ENCODE peak calls at places on chromosomes 7 and 10, in eight cellular contexts. One of them, this sample, is unnamed.

GRCh38 chr7:432933-433332 is 86.7 kb downstream of the PDGFA start:
- DNase-seq in hepatocyte: no peak
- DNase-seq in naive thymus-derived CD4-positive, alpha-beta T cell: no peak
- DNase-seq in brain microvascular endothelial cell: no peak
- DNase-seq in GM06990: no peak
- DNase-seq in H1: no peak
- DNase-seq in CD4-positive, CD25-positive, alpha-beta regulatory T cell: no peak
- DNase-seq in aorta: no peak
- DNase-seq in this sample: no peak

GRCh38 chr10:8778713-8779112 is 724.2 kb downstream of the GATA3 start:
- DNase-seq in H1: no peak
- DNase-seq in CD4-positive, CD25-positive, alpha-beta regulatory T cell: no peak
- DNase-seq in hepatocyte: peak
- DNase-seq in brain microvascular endothelial cell: no peak
- DNase-seq in naive thymus-derived CD4-positive, alpha-beta T cell: no peak
- DNase-seq in aorta: no peak
- DNase-seq in GM06990: no peak
- DNase-seq in this sample: no peak

GRCh38 chr10:112562803-112563663 is 116.0 kb downstream of the VTI1A start:
- DNase-seq in naive thymus-derived CD4-positive, alpha-beta T cell: no peak
- DNase-seq in brain microvascular endothelial cell: no peak
- DNase-seq in GM06990: no peak
- DNase-seq in CD4-positive, CD25-positive, alpha-beta regulatory T cell: no peak
- DNase-seq in aorta: no peak
- DNase-seq in hepatocyte: peak
- DNase-seq in H1: no peak
- DNase-seq in this sample: no peak

GRCh38 chr7:94748371-94748770 is 92.4 kb upstream of the SGCE start:
- DNase-seq in hepatocyte: no peak
- DNase-seq in H1: no peak
- DNase-seq in CD4-positive, CD25-positive, alpha-beta regulatory T cell: no peak
- DNase-seq in GM06990: no peak
- DNase-seq in brain microvascular endothelial cell: no peak
- DNase-seq in naive thymus-derived CD4-positive, alpha-beta T cell: no peak
- DNase-seq in aorta: no peak
- DNase-seq in this sample: no peak

GRCh38 chr10:102484021-102484420 is 18.5 kb downstream of the ACTR1A start:
- DNase-seq in aorta: peak
- DNase-seq in H1: no peak
- DNase-seq in GM06990: no peak
- DNase-seq in hepatocyte: no peak
- DNase-seq in CD4-positive, CD25-positive, alpha-beta regulatory T cell: no peak
- DNase-seq in naive thymus-derived CD4-positive, alpha-beta T cell: no peak
- DNase-seq in brain microvascular endothelial cell: no peak
- DNase-seq in this sample: peak

GRCh38 chr10:69552268-69552667 is 21.0 kb downstream of the NEUROG3 start:
- DNase-seq in naive thymus-derived CD4-positive, alpha-beta T cell: no peak
- DNase-seq in GM06990: no peak
- DNase-seq in hepatocyte: no peak
- DNase-seq in aorta: no peak
- DNase-seq in CD4-positive, CD25-positive, alpha-beta regulatory T cell: no peak
- DNase-seq in brain microvascular endothelial cell: no peak
- DNase-seq in H1: no peak
- DNase-seq in this sample: no peak

GRCh38 chr10:78529262-78529661 is 495.6 kb downstream of the RPS24 start:
- DNase-seq in naive thymus-derived CD4-positive, alpha-beta T cell: no peak
- DNase-seq in GM06990: no peak
- DNase-seq in CD4-positive, CD25-positive, alpha-beta regulatory T cell: no peak
- DNase-seq in hepatocyte: no peak
- DNase-seq in aorta: no peak
- DNase-seq in H1: no peak
- DNase-seq in brain microvascular endothelial cell: no peak
- DNase-seq in this sample: no peak

GRCh38 chr10:22958338-22958737 is 30.5 kb downstream of the ARMC3 start:
- DNase-seq in CD4-positive, CD25-positive, alpha-beta regulatory T cell: no peak
- DNase-seq in aorta: no peak
- DNase-seq in brain microvascular endothelial cell: peak
- DNase-seq in naive thymus-derived CD4-positive, alpha-beta T cell: no peak
- DNase-seq in H1: no peak
- DNase-seq in GM06990: no peak
- DNase-seq in hepatocyte: peak
- DNase-seq in this sample: no peak

GRCh38 chr7:44278451-44279161 is 46.8 kb downstream of the CAMK2B start:
- DNase-seq in aorta: peak
- DNase-seq in hepatocyte: no peak
- DNase-seq in CD4-positive, CD25-positive, alpha-beta regulatory T cell: no peak
- DNase-seq in H1: no peak
- DNase-seq in brain microvascular endothelial cell: peak
- DNase-seq in naive thymus-derived CD4-positive, alpha-beta T cell: no peak
- DNase-seq in GM06990: no peak
- DNase-seq in this sample: peak

GRCh38 chr7:78221961-78222751 is 423.6 kb downstream of the PHTF2 start:
- DNase-seq in hepatocyte: no peak
- DNase-seq in brain microvascular endothelial cell: no peak
- DNase-seq in CD4-positive, CD25-positive, alpha-beta regulatory T cell: no peak
- DNase-seq in H1: no peak
- DNase-seq in GM06990: no peak
- DNase-seq in naive thymus-derived CD4-positive, alpha-beta T cell: no peak
- DNase-seq in aorta: no peak
- DNase-seq in this sample: no peak

GRCh38 chr7:43363429-43363894 is 219.4 kb upstream of the STK17A start:
- DNase-seq in hepatocyte: no peak
- DNase-seq in H1: no peak
- DNase-seq in CD4-positive, CD25-positive, alpha-beta regulatory T cell: no peak
- DNase-seq in GM06990: no peak
- DNase-seq in aorta: no peak
- DNase-seq in brain microvascular endothelial cell: no peak
- DNase-seq in naive thymus-derived CD4-positive, alpha-beta T cell: no peak
- DNase-seq in this sample: no peak

GRCh38 chr10:84296071-84296981 is 32.1 kb upstream of the CCSER2 start:
- DNase-seq in H1: no peak
- DNase-seq in naive thymus-derived CD4-positive, alpha-beta T cell: no peak
- DNase-seq in GM06990: no peak
- DNase-seq in hepatocyte: no peak
- DNase-seq in CD4-positive, CD25-positive, alpha-beta regulatory T cell: no peak
- DNase-seq in aorta: no peak
- DNase-seq in brain microvascular endothelial cell: peak
- DNase-seq in this sample: no peak

GRCh38 chr7:144454256-144455039 is 51.0 kb upstream of the NOBOX start:
- DNase-seq in hepatocyte: no peak
- DNase-seq in CD4-positive, CD25-positive, alpha-beta regulatory T cell: peak
- DNase-seq in brain microvascular endothelial cell: no peak
- DNase-seq in H1: no peak
- DNase-seq in naive thymus-derived CD4-positive, alpha-beta T cell: no peak
- DNase-seq in aorta: no peak
- DNase-seq in GM06990: no peak
- DNase-seq in this sample: no peak

GRCh38 chr7:114943530-114943929 is 21.6 kb downstream of the MDFIC start:
- DNase-seq in CD4-positive, CD25-positive, alpha-beta regulatory T cell: no peak
- DNase-seq in GM06990: no peak
- DNase-seq in brain microvascular endothelial cell: no peak
- DNase-seq in naive thymus-derived CD4-positive, alpha-beta T cell: no peak
- DNase-seq in hepatocyte: no peak
- DNase-seq in H1: no peak
- DNase-seq in aorta: no peak
- DNase-seq in this sample: no peak

GRCh38 chr7:114943953-114944741 is 22.3 kb downstream of the MDFIC start:
- DNase-seq in H1: no peak
- DNase-seq in brain microvascular endothelial cell: no peak
- DNase-seq in hepatocyte: no peak
- DNase-seq in naive thymus-derived CD4-positive, alpha-beta T cell: no peak
- DNase-seq in GM06990: no peak
- DNase-seq in CD4-positive, CD25-positive, alpha-beta regulatory T cell: no peak
- DNase-seq in aorta: no peak
- DNase-seq in this sample: no peak

GRCh38 chr7:114941692-114942091 is 19.8 kb downstream of the MDFIC start:
- DNase-seq in hepatocyte: no peak
- DNase-seq in aorta: no peak
- DNase-seq in naive thymus-derived CD4-positive, alpha-beta T cell: no peak
- DNase-seq in H1: no peak
- DNase-seq in CD4-positive, CD25-positive, alpha-beta regulatory T cell: no peak
- DNase-seq in GM06990: no peak
- DNase-seq in brain microvascular endothelial cell: no peak
- DNase-seq in this sample: no peak

GRCh38 chr7:114942443-114943175 is 20.7 kb downstream of the MDFIC start:
- DNase-seq in hepatocyte: no peak
- DNase-seq in aorta: no peak
- DNase-seq in GM06990: no peak
- DNase-seq in CD4-positive, CD25-positive, alpha-beta regulatory T cell: no peak
- DNase-seq in H1: no peak
- DNase-seq in brain microvascular endothelial cell: no peak
- DNase-seq in naive thymus-derived CD4-positive, alpha-beta T cell: no peak
- DNase-seq in this sample: no peak

GRCh38 chr7:114944742-114945625 is 23.1 kb downstream of the MDFIC start:
- DNase-seq in GM06990: no peak
- DNase-seq in brain microvascular endothelial cell: peak
- DNase-seq in aorta: peak
- DNase-seq in CD4-positive, CD25-positive, alpha-beta regulatory T cell: no peak
- DNase-seq in naive thymus-derived CD4-positive, alpha-beta T cell: no peak
- DNase-seq in H1: no peak
- DNase-seq in hepatocyte: peak
- DNase-seq in this sample: no peak
- H3K4me3 ChIP-seq in GM06990: no peak
- H3K4me3 ChIP-seq in brain microvascular endothelial cell: peak
- H3K4me3 ChIP-seq in aorta: peak
- H3K4me3 ChIP-seq in CD4-positive, CD25-positive, alpha-beta regulatory T cell: no peak
- H3K4me3 ChIP-seq in naive thymus-derived CD4-positive, alpha-beta T cell: no peak
- H3K4me3 ChIP-seq in H1: no peak
- H3K4me3 ChIP-seq in hepatocyte: no peak
- H3K4me3 ChIP-seq in this sample: no peak

GRCh38 chr10:61319550-61320256 is 133.5 kb downstream of the TMEM26 start:
- DNase-seq in hepatocyte: no peak
- DNase-seq in aorta: no peak
- DNase-seq in GM06990: no peak
- DNase-seq in CD4-positive, CD25-positive, alpha-beta regulatory T cell: no peak
- DNase-seq in naive thymus-derived CD4-positive, alpha-beta T cell: no peak
- DNase-seq in brain microvascular endothelial cell: no peak
- DNase-seq in H1: no peak
- DNase-seq in this sample: no peak
- H3K4me3 ChIP-seq in hepatocyte: no peak
- H3K4me3 ChIP-seq in aorta: no peak
- H3K4me3 ChIP-seq in GM06990: no peak
- H3K4me3 ChIP-seq in CD4-positive, CD25-positive, alpha-beta regulatory T cell: no peak
- H3K4me3 ChIP-seq in naive thymus-derived CD4-positive, alpha-beta T cell: no peak
- H3K4me3 ChIP-seq in brain microvascular endothelial cell: no peak
- H3K4me3 ChIP-seq in H1: no peak
- H3K4me3 ChIP-seq in this sample: no peak

GRCh38 chr7:151008143-151008510 is 16.2 kb downstream of the ATG9B start:
- DNase-seq in brain microvascular endothelial cell: no peak
- DNase-seq in GM06990: no peak
- DNase-seq in hepatocyte: no peak
- DNase-seq in CD4-positive, CD25-positive, alpha-beta regulatory T cell: peak
- DNase-seq in H1: no peak
- DNase-seq in aorta: no peak
- DNase-seq in naive thymus-derived CD4-positive, alpha-beta T cell: no peak
- DNase-seq in this sample: no peak
- H3K4me3 ChIP-seq in brain microvascular endothelial cell: no peak
- H3K4me3 ChIP-seq in GM06990: no peak
- H3K4me3 ChIP-seq in hepatocyte: no peak
- H3K4me3 ChIP-seq in CD4-positive, CD25-positive, alpha-beta regulatory T cell: peak
- H3K4me3 ChIP-seq in H1: no peak
- H3K4me3 ChIP-seq in aorta: no peak
- H3K4me3 ChIP-seq in naive thymus-derived CD4-positive, alpha-beta T cell: peak
- H3K4me3 ChIP-seq in this sample: peak

DNA sequence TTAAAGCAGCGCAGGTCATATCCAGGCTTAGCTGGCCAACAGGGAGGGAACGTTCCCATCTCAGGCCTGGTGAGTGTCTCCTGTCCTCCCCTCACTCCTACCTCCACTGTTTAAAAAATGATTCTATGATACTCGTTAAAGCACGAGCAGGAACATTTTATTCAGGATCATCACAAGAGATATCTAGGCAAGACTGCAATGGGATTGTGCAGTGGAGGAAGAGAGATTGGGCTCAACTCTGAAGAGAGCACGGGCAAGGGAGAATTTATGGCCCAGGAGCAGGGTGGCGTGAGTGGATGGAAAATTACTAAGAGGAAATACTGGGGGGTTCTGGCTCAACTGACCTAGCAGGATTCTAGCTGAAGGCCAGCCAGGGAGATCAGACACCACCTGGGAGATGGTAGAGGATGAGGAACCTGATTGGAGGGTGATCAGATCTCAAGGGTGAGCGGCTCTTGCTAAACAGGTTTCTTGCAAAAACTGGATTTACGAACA is 9.0 kb upstream of the HSPB1 start:
- DNase-seq in GM06990: no peak
- DNase-seq in hepatocyte: no peak
- DNase-seq in brain microvascular endothelial cell: no peak
- DNase-seq in CD4-positive, CD25-positive, alpha-beta regulatory T cell: no peak
- DNase-seq in naive thymus-derived CD4-positive, alpha-beta T cell: no peak
- DNase-seq in aorta: no peak
- DNase-seq in H1: no peak
- DNase-seq in this sample: no peak
- H3K4me3 ChIP-seq in GM06990: no peak
- H3K4me3 ChIP-seq in hepatocyte: no peak
- H3K4me3 ChIP-seq in brain microvascular endothelial cell: no peak
- H3K4me3 ChIP-seq in CD4-positive, CD25-positive, alpha-beta regulatory T cell: no peak
- H3K4me3 ChIP-seq in naive thymus-derived CD4-positive, alpha-beta T cell: no peak
- H3K4me3 ChIP-seq in aorta: no peak
- H3K4me3 ChIP-seq in H1: no peak
- H3K4me3 ChIP-seq in this sample: no peak

DNA sequence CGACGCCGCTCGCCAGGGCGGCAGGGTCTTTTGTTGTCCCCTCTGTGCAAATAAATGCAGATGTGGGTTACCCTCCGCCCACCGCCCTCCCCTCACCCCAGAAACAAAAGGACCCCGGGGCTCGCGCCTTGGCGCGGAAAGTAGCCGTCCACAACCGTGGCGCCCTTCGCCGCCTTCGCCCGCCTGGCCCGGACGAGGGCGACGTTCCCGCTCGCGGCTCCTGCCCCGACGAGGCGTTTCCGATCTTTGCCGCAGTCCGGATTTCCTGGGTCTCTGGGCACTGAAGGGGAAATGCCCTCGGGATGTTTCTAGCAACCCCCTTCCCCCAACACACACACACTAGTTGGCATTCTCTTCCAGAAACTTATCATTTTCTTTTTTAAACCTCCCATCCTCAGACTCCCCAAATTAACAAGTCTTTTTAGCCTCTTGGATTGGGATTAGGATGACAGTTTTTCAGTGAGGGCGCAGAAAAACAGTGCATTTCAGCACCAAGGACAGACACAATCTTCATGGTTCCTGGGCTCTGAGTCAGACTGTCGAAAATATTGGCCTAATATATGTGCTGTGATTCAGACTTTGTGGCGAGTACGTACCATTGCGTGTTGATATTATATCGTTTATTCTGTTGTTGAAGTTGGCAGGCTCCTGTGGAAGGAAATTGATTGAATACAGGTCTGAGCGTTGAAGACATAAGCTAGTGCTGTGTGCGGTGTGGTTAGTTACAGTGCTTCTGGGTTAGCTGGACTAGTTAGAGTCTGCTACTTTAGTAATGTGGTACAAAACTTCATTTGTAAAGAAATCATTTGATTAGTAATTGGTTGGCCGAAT is 803 bp downstream of the PHYHIPL start:
- DNase-seq in GM06990: peak
- DNase-seq in CD4-positive, CD25-positive, alpha-beta regulatory T cell: no peak
- DNase-seq in hepatocyte: peak
- DNase-seq in brain microvascular endothelial cell: peak
- DNase-seq in aorta: no peak
- DNase-seq in naive thymus-derived CD4-positive, alpha-beta T cell: no peak
- DNase-seq in H1: no peak
- DNase-seq in this sample: peak
- H3K4me3 ChIP-seq in GM06990: no peak
- H3K4me3 ChIP-seq in CD4-positive, CD25-positive, alpha-beta regulatory T cell: no peak
- H3K4me3 ChIP-seq in hepatocyte: peak
- H3K4me3 ChIP-seq in brain microvascular endothelial cell: peak
- H3K4me3 ChIP-seq in aorta: peak
- H3K4me3 ChIP-seq in naive thymus-derived CD4-positive, alpha-beta T cell: no peak
- H3K4me3 ChIP-seq in H1: peak
- H3K4me3 ChIP-seq in this sample: peak

This sample was measured in spleen.